ENCODE peak calls at places on chromosomes 16 and 17, in four cellular contexts. L, Y, M and E are unnamed samples.

GRCh38 chr17:72782985-72783701 is 309.3 kb downstream of the SLC39A11 start:
- DNase-seq in L (no peak), Y (no peak), M (no peak), E (no peak)

GRCh38 chr16:29910819-29911675 is 10.8 kb downstream of the ASPHD1 start:
- DNase-seq in L (no peak), Y (no peak), M (no peak), E (no peak)

GRCh38 chr17:1830288-1830687 is 483 bp downstream of the RPA1 start:
- DNase-seq in L (no peak), Y (no peak), M (no peak), E (no peak)

GRCh38 chr17:40551874-40552768 is 13.2 kb downstream of the CCR7 start:
- DNase-seq in L (peak; percentile 35), Y (no peak), M (peak; percentile 81), E (no peak)

GRCh38 chr17:64984776-64985521 is 65.7 kb upstream of the LRRC37A3 start:
- DNase-seq in L (peak; percentile 86), Y (no peak), M (no peak), E (no peak)

GRCh38 chr17:81711814-81712467 is at the start of gene SLC25A10:
- DNase-seq in L (peak; percentile 91), Y (peak; percentile 82), M (peak; percentile 53), E (peak; percentile 81)

GRCh38 chr17:50290074-50290702 is 15.9 kb downstream of the TMEM92 start:
- DNase-seq in L (peak; percentile 83), Y (no peak), M (peak; percentile 94), E (no peak)

GRCh38 chr17:74362811-74363498 is 1.3 kb upstream of the BTBD17 start:
- DNase-seq in L (no peak), Y (no peak), M (no peak), E (no peak)

GRCh38 chr16:86716649-86717048 is 138.3 kb downstream of the FOXL1 start:
- DNase-seq in L (no peak), Y (no peak), M (no peak), E (no peak)

GRCh38 chr17:32006957-32007462 is at the start of gene LRRC37B:
- DNase-seq in L (peak; percentile 81), Y (peak; percentile 92), M (peak; percentile 88), E (peak; percentile 92)

GRCh38 chr16:84603115-84603816 is 14.6 kb downstream of the COTL1 start:
- DNase-seq in L (peak; percentile 95), Y (no peak), M (peak; percentile 96), E (no peak)

GRCh38 chr16:64410306-64410705 is 711.6 kb downstream of the CDH11 start:
- DNase-seq in L (no peak), Y (no peak), M (no peak), E (no peak)

GRCh38 chr17:61368832-61369468 is 30.7 kb upstream of the TBX2 start:
- DNase-seq in L (no peak), Y (no peak), M (no peak), E (no peak)

GRCh38 chr17:71764507-71764906 is 356.3 kb upstream of the SOX9 start:
- DNase-seq in L (no peak), Y (peak; percentile 30), M (no peak), E (peak; percentile 45)

GRCh38 chr16:73018796-73019455 is 29.0 kb downstream of the ZFHX3 start:
- DNase-seq in L (peak; percentile 71), Y (no peak), M (no peak), E (no peak)

GRCh38 chr16:53091508-53092211 is 36.9 kb downstream of the CHD9 start:
- DNase-seq in L (peak; percentile 75), Y (peak; percentile 67), M (peak; percentile 76), E (peak; percentile 71)

GRCh38 chr16:5884996-5885395 is 787.4 kb upstream of the EEF2KMT start:
- DNase-seq in L (no peak), Y (no peak), M (no peak), E (no peak)
- TF ChIP-seq CTCF in L (no peak), Y (no peak), M (no peak), E (no peak)

GRCh38 chr17:8020776-8021564 is 17.9 kb upstream of the ALOX15B start:
- DNase-seq in L (no peak), Y (no peak), M (no peak), E (no peak)

GRCh38 chr17:8029121-8029520 is 9.7 kb upstream of the ALOX15B start:
- DNase-seq in L (no peak), Y (no peak), M (no peak), E (no peak)

GRCh38 chr17:8022358-8023038 is 16.4 kb upstream of the ALOX15B start:
- DNase-seq in L (no peak), Y (no peak), M (no peak), E (no peak)

GRCh38 chr17:8021565-8022357 is 17.1 kb upstream of the ALOX15B start:
- DNase-seq in L (no peak), Y (no peak), M (no peak), E (no peak)

DNA sequence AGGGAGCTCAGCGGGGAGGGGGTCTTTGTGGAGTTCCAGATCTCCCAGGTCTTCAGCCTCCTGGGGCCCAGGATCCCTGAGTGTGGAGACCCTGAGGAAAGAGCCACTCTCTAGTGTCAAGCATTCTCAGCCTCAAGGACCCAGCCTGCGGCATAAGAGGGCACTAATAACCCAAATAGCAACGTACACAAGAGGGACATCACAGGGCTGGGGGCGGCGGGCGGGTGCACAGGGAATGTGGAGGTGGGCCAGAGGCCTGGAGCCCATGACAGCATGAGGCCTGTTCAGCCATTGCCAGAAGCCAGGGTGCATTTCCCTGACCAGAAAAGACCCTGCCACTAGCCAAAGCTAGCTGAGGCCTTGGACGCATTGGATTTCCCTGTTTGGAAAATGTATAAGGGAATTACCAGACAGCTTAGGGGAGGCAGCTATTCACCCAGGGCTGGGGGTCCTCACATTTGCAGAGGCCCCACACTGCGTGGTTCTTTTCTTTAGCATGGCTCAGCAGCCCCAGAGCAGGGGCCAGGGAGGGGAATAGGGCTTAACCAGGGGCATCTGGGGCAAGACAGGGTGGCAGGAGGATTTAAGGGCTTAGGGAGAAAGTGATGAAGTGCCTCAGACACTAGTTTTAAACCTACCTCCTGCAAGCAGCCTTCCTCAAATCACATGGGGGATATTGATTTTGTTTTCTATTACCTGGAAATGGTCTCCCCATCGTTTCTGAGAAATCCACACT is 13.5 kb upstream of the ALOX15B start:
- DNase-seq in L (no peak), Y (no peak), M (no peak), E (no peak)
- TF ChIP-seq CTCF in L (no peak), Y (no peak), M (no peak), E (no peak)

GRCh38 chr16:82776466-82777146 is 149.8 kb downstream of the CDH13 start:
- DNase-seq in L (no peak), Y (no peak), M (no peak), E (no peak)
- TF ChIP-seq CTCF in L (no peak), Y (no peak), M (no peak), E (no peak)

DNA sequence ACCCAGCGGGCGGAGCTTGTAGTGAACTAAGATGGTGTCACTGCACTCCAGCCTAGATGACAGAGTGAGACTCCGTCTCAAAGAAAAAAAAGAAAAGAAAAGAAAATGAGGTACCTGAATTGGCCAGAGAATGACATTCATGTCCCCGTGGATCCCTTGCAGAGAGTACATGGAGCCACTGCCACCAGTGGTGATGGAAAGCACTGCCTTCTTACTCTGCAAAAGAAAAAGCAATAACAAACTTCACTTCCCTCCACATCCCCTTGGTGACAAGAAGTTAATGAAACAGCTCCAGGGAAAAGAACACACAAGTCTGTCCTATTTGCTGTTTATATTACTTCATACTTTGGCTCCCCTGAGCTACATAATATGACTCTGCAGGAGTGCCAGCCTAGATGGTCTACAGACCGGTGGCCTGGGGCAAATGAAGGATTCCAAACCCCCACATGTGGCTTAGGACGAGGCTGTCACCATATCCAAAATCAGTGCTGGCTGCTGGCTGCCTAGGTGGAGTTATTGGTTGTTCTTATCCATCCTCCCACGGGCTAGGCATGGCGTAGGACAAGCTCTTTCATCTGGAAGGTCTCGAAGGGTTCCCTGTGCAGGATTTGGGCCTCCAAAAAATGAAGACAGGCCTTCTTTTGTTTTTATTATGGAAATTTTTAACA is 13.3 kb downstream of the NQO1 start:
- DNase-seq in L (no peak), Y (no peak), M (no peak), E (no peak)
- TF ChIP-seq CTCF in L (no peak), Y (no peak), M (no peak), E (no peak)

DNA sequence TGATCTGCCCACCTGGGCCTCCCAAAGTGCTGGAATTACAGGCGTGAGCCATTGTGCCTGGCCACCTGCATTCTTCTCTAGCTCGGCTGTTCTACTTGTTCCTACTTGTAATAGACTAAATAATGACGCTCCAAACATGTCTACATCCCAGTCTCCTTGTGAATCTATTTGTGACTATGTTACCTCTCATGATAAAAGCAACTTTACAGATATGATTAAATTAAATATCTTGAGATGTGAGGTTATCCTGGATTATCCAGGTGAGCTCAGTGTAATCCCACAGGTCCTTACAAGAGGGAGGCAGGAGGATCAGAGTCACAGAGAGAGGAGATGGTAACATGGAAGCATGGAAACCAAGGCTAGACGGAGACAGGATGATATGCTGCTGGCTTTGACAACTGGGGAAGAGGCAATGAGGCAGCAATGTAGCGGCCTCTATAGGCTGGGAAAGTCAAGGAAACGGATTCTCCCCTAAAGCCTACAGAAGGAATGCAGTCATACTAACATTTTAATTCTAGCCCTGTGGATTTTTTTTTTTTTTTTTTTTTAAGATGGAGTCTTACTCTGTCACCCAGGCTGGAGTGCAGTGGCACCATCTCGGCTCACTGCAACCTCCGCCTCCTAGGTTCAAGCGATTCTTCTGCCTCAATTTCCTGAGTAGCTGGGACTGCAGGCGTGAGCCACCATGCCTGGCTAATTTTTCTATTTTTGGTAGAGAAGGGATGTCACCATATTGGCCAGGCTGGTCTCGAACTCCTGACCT is 5.0 kb upstream of the LASP1 start:
- DNase-seq in L (no peak), Y (no peak), M (no peak), E (no peak)
- TF ChIP-seq CTCF in L (no peak), Y (peak; percentile 22), M (no peak), E (no peak)

DNA sequence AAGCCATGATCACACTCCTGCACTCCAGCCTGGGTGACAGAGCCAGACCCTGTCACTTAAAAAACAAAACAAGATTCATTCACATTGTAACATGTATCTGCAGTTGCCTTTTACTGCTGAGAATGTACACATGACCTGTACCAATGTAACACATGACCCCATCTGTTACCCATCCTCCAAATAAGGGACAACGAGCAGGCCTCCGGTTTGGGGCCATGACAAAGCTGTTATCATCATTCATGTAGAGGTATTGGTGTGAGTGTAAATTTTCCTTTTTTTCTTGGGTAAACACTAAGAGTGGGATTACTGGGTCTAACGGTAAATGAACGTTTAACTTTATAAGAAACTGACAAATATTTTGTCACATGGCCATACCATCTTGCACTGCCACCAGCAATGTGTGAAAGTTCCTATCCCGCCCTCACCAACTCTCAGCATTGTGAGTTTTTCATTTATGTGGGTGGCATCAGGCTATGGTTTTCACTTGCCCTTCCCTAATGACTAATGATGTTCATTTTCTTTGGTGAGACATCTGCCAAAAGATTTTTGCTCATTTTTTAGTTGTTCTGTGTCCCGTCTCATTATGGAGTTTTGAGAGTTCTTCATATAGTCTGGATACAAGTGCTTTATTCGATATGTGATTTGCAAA is 145.5 kb downstream of the C16orf78 start:
- DNase-seq in L (no peak), Y (no peak), M (no peak), E (no peak)
- TF ChIP-seq CTCF in L (no peak), Y (no peak), M (no peak), E (no peak)